ENCODE peak calls at places on chromosomes 5 and 9, in five cellular contexts. J, U, M, H and W are unnamed samples.

GRCh38 chr5:104045987-104046386 is 483.4 kb upstream of the NUDT12 start:
- DNase-seq in J (no peak), U (no peak), M (no peak), H (no peak), W (no peak)

GRCh38 chr5:177431317-177432142 is 5.1 kb downstream of the GRK6 start:
- DNase-seq in J (peak), U (no peak), M (no peak), H (no peak), W (no peak)

GRCh38 chr5:141945511-141946024 is 12.4 kb downstream of the PCDH12 start:
- DNase-seq in J (no peak), U (no peak), M (no peak), H (no peak), W (no peak)

GRCh38 chr5:81354093-81354492 is 39.8 kb downstream of the ACOT12 start:
- DNase-seq in J (no peak), U (no peak), M (no peak), H (no peak), W (no peak)

GRCh38 chr9:128568470-128569083 is 16.2 kb downstream of the SPTAN1 start:
- DNase-seq in J (no peak), U (no peak), M (no peak), H (no peak), W (no peak)

GRCh38 chr5:87020099-87020934 is 247.4 kb upstream of the RASA1 start:
- DNase-seq in J (peak), U (peak), M (peak), H (peak), W (no peak)

GRCh38 chr9:88997646-88998045 is 6.4 kb downstream of the S1PR3 start:
- DNase-seq in J (no peak), U (no peak), M (no peak), H (no peak), W (no peak)

GRCh38 chr5:20353481-20353880 is 365.5 kb upstream of the CDH18 start:
- DNase-seq in J (no peak), U (no peak), M (no peak), H (peak), W (no peak)

GRCh38 chr5:78341445-78341844 is 19.0 kb upstream of the SCAMP1 start:
- DNase-seq in J (no peak), U (no peak), M (peak), H (no peak), W (no peak)

GRCh38 chr9:34328500-34328982 is 527 bp downstream of the KIF24 start:
- DNase-seq in J (no peak), U (peak), M (no peak), H (peak), W (no peak)

GRCh38 chr5:6404129-6404528 is 25.8 kb upstream of the MED10 start:
- DNase-seq in J (no peak), U (no peak), M (no peak), H (no peak), W (peak)

GRCh38 chr5:53343187-53343586 is 137.2 kb upstream of the FST start:
- DNase-seq in J (no peak), U (peak), M (peak), H (peak), W (peak)

GRCh38 chr5:102670224-102670836 is 84.8 kb upstream of the PAM start:
- DNase-seq in J (no peak), U (peak), M (peak), H (peak), W (no peak)

GRCh38 chr5:112203229-112203628 is 215.8 kb downstream of the EPB41L4A start:
- DNase-seq in J (no peak), U (no peak), M (no peak), H (peak), W (no peak)

GRCh38 chr5:158882236-158882635 is 217.5 kb downstream of the EBF1 start:
- DNase-seq in J (no peak), U (no peak), M (no peak), H (no peak), W (no peak)

GRCh38 chr9:9904021-9904420 is 708.8 kb downstream of the PTPRD start:
- DNase-seq in J (no peak), U (no peak), M (no peak), H (no peak), W (no peak)

GRCh38 chr9:2126331-2126789 is 111.2 kb downstream of the SMARCA2 start:
- DNase-seq in J (no peak), U (peak), M (peak), H (no peak), W (no peak)

GRCh38 chr5:1478333-1478732 is 33.1 kb upstream of the SLC6A3 start:
- DNase-seq in J (no peak), U (no peak), M (no peak), H (no peak), W (no peak)

GRCh38 chr5:96687812-96688453 is 25.8 kb downstream of the CAST start:
- DNase-seq in J (no peak), U (peak), M (peak), H (peak), W (peak)

GRCh38 chr5:149047462-149047861 is 15.4 kb downstream of the SH3TC2 start:
- DNase-seq in J (no peak), U (no peak), M (no peak), H (no peak), W (no peak)

GRCh38 chr9:5002811-5003210 is 17.7 kb downstream of the JAK2 start:
- DNase-seq in J (no peak), U (no peak), M (no peak), H (no peak), W (peak)

GRCh38 chr9:124182741-124183140 is 75.0 kb upstream of the NEK6 start:
- DNase-seq in J (no peak), U (no peak), M (no peak), H (no peak), W (no peak)

GRCh38 chr9:137149942-137150484 is 11.1 kb downstream of the GRIN1 start:
- DNase-seq in J (no peak), U (no peak), M (no peak), H (no peak), W (no peak)

DNA sequence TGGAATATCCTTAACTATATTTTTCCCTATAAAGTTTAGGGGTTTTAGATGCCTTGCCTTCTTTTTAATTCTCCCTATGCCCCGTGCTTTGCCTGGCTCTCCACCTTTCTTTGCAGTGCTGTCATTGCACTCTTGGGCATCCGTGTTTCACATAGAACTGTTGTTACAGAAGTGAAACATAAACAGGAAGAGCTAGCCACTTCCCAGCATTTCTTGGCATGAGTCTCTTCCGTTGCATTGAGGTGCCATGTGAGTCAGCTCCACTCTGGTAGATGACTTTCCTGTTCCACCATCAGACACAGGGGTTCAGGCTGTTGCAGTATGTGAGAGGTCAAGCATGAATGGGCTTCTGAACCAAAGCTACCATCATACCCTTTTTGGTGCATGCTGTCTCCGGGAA is 73.4 kb downstream of the ANGPTL2 start:
- DNase-seq in J (peak), U (peak), M (peak), H (peak), W (peak)
- TF ChIP-seq CTCF in J (no peak), U (peak), M (no peak), H (peak), W (peak)

DNA sequence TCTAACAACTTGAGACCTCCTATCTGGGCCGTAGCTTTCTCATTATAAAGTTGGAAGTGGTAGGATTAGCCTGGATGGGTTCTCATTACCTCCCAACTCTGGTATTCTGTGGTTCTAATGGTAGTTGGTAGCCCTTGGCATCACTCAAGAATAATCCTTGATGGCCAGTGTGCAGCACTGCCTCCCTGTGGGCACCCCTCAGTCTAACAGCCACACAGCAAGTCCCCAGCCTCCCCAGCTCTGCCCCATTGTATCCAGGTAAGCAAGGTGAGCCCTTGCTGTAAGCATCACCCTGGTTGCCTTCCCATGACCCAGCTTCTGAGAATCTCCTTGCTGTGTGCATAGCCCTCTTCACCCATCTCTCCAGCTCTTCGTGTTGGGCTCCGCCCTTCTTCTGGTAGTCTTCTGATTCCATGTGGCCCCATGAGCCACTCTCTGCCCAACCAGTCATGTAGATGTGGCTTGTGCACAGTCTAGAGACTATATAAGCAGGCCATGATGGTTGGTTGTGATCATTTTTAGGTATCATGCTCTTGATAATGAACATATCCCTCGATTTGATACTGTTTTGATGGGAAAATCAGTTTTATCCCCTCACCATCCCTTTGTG is 57.6 kb upstream of the GRHPR start:
- DNase-seq in J (no peak), U (no peak), M (no peak), H (peak), W (no peak)
- TF ChIP-seq CTCF in J (no peak), U (peak), M (peak), H (no peak), W (peak)

DNA sequence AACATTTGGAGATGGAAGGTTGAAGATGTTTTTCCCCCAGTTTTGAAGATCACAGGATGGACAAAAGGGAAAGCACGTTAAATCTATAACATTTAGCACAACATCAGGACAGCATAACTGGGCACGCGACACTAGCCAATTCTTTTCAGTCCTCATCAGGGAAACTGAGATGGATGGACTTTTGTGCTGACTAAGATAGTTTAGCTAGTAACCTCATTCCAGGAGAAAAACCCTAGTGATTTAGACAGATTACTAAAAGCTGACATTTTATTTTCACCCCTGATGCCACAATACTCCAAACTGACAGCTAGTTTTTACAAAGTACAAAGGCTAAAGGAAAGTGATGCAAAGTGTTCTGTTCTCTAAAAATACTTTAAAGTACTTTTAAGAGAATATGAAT is 53.3 kb downstream of the EPB41L4B start:
- DNase-seq in J (no peak), U (no peak), M (no peak), H (no peak), W (no peak)
- TF ChIP-seq CTCF in J (no peak), U (no peak), M (no peak), H (no peak), W (no peak)

GRCh38 chr5:139293504-139294371 is at the start of gene MATR3:
- DNase-seq in J (peak), U (peak), M (peak), H (peak), W (peak)

GRCh38 chr5:139295692-139296091 is 2.2 kb downstream of the MATR3 start:
- DNase-seq in J (no peak), U (no peak), M (no peak), H (no peak), W (no peak)

GRCh38 chr5:139296198-139296597 is 2.7 kb downstream of the MATR3 start:
- DNase-seq in J (no peak), U (no peak), M (no peak), H (no peak), W (no peak)

GRCh38 chr5:139293199-139293503 is 389 bp upstream of the MATR3 start:
- DNase-seq in J (no peak), U (no peak), M (no peak), H (no peak), W (no peak)

DNA sequence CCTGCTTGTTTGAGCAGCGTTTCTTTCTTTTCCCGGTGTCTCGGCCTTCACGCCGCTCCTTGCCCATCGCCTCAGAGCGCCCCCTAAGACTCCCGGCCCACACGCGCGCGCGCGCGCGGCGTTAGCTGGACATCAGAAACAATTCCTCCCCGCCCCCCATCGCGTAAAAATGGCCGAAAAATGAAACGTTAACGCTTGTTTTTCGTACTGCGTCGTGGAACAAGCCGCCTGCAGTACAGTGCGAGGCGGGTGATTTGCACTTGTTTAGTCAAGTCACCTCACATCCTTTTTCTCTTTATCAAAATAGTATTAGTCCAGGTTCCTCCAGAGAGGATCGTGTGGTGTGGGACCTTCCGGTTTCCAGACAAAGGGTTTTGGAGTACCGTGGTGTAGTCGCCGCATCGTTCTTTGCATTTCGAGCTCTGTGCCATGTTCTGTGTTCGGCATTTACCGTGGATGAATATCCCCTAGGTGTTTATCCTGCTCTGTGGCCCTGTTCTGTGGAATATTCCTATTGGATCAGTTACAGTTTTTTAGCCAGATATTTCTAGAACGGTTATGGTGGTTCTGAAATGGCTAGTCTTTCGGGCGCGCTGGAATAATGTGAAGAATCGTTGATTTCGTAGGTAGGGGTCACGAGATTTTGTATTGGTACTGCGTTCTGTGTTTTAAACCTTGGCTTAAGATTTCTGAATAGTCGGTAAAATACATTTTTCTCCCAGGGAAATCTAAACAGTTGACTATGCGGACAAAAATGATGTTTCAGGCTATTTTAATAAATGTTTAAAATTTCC is 1.0 kb downstream of the MATR3 start:
- DNase-seq in J (no peak), U (peak), M (peak), H (peak), W (peak)
- TF ChIP-seq CTCF in J (no peak), U (peak), M (peak), H (peak), W (peak)